ENCODE peak calls at places on chromosome 17, in nine cellular contexts. M, V, G, Q, Z, P, I, D and H are unnamed samples.

GRCh38 chr17:17567631-17568030 is 23.9 kb downstream of the PEMT start:
- DNase-seq in M (peak), V (no peak), G (no peak), Q (no peak), Z (no peak), P (no peak), I (no peak), D (no peak), H (no peak)

GRCh38 chr17:6476834-6477210 is 32.6 kb downstream of the PIMREG start:
- DNase-seq in M (no peak), V (no peak), G (no peak), Q (no peak), Z (peak), P (no peak), I (no peak), D (no peak), H (peak)

GRCh38 chr17:82231562-82232321 is 2.9 kb downstream of the SLC16A3 start:
- DNase-seq in M (no peak), V (peak), G (peak), Q (no peak), Z (peak), P (peak), I (peak), D (peak), H (peak)

GRCh38 chr17:40019140-40019991 is 4.1 kb downstream of the CSF3 start:
- DNase-seq in M (peak), V (no peak), G (peak), Q (no peak), Z (no peak), P (no peak), I (peak), D (peak), H (no peak)

GRCh38 chr17:32489320-32490100 is 2.7 kb downstream of the CDK5R1 start:
- DNase-seq in M (no peak), V (no peak), G (no peak), Q (no peak), Z (no peak), P (no peak), I (no peak), D (no peak), H (no peak)

GRCh38 chr17:82134101-82134500 is 36.1 kb upstream of the FASN start:
- DNase-seq in M (peak), V (no peak), G (no peak), Q (no peak), Z (no peak), P (no peak), I (no peak), D (no peak), H (no peak)

GRCh38 chr17:7263071-7263800 is 958 bp upstream of the CLDN7 start:
- DNase-seq in M (peak), V (no peak), G (peak), Q (peak), Z (peak), P (no peak), I (peak), D (no peak), H (no peak)

GRCh38 chr17:57485566-57485865 is 229.2 kb downstream of the MSI2 start:
- DNase-seq in M (no peak), V (no peak), G (no peak), Q (no peak), Z (no peak), P (no peak), I (no peak), D (no peak), H (no peak)

GRCh38 chr17:49775546-49776260 is 11.8 kb upstream of the FAM117A start:
- DNase-seq in M (no peak), V (no peak), G (no peak), Q (no peak), Z (no peak), P (peak), I (no peak), D (peak), H (no peak)

GRCh38 chr17:7215136-7215638 is 4.4 kb downstream of the DLG4 start:
- DNase-seq in M (no peak), V (no peak), G (no peak), Q (no peak), Z (no peak), P (peak), I (no peak), D (no peak), H (no peak)

GRCh38 chr17:14308636-14308964 is 7.7 kb downstream of the HS3ST3B1 start:
- DNase-seq in M (no peak), V (no peak), G (no peak), Q (no peak), Z (no peak), P (no peak), I (no peak), D (no peak), H (no peak)

GRCh38 chr17:10651927-10652326 is 5.2 kb downstream of the MYH3 start:
- DNase-seq in M (no peak), V (no peak), G (no peak), Q (no peak), Z (no peak), P (no peak), I (no peak), D (no peak), H (no peak)

GRCh38 chr17:34668206-34668605 is 88.8 kb downstream of the TMEM132E start:
- DNase-seq in M (no peak), V (no peak), G (no peak), Q (no peak), Z (no peak), P (no peak), I (no peak), D (no peak), H (no peak)

GRCh38 chr17:67477687-67478086 is 100.6 kb downstream of the PITPNC1 start:
- DNase-seq in M (no peak), V (no peak), G (no peak), Q (peak), Z (no peak), P (no peak), I (no peak), D (no peak), H (no peak)

GRCh38 chr17:60896996-60897395 is 219.3 kb downstream of the BCAS3 start:
- DNase-seq in M (no peak), V (no peak), G (no peak), Q (no peak), Z (no peak), P (no peak), I (no peak), D (no peak), H (no peak)

GRCh38 chr17:81910840-81911276 is 341 bp downstream of the PCYT2 start:
- DNase-seq in M (no peak), V (no peak), G (no peak), Q (no peak), Z (no peak), P (no peak), I (no peak), D (no peak), H (no peak)

GRCh38 chr17:77737442-77738265 is 220.8 kb upstream of the TNRC6C start:
- DNase-seq in M (no peak), V (no peak), G (peak), Q (no peak), Z (no peak), P (no peak), I (peak), D (no peak), H (no peak)

GRCh38 chr17:15651583-15652110 is 32.1 kb upstream of the FBXW10B start:
- DNase-seq in M (peak), V (peak), G (peak), Q (peak), Z (peak), P (peak), I (no peak), D (peak), H (peak)

GRCh38 chr17:34135841-34136240 is 119.2 kb upstream of the CCL2 start:
- DNase-seq in M (no peak), V (no peak), G (no peak), Q (no peak), Z (no peak), P (no peak), I (no peak), D (no peak), H (no peak)

GRCh38 chr17:57553991-57554825 is 190.9 kb downstream of the CCDC182 start:
- DNase-seq in M (peak), V (no peak), G (peak), Q (no peak), Z (peak), P (no peak), I (no peak), D (no peak), H (no peak)

GRCh38 chr17:44820631-44821196 is 9.4 kb downstream of the GJC1 start:
- DNase-seq in M (no peak), V (peak), G (no peak), Q (peak), Z (no peak), P (peak), I (no peak), D (peak), H (peak)

GRCh38 chr17:82489117-82489516 is 30.4 kb upstream of the FOXK2 start:
- DNase-seq in M (no peak), V (no peak), G (no peak), Q (no peak), Z (no peak), P (no peak), I (no peak), D (no peak), H (no peak)

GRCh38 chr17:77555741-77556291 is 402.7 kb upstream of the TNRC6C start:
- DNase-seq in M (peak), V (no peak), G (no peak), Q (no peak), Z (no peak), P (no peak), I (no peak), D (no peak), H (no peak)

GRCh38 chr17:69733171-69734014 is 318.9 kb downstream of the MAP2K6 start:
- DNase-seq in M (no peak), V (peak), G (no peak), Q (no peak), Z (no peak), P (no peak), I (no peak), D (peak), H (no peak)

GRCh38 chr17:66585472-66585871 is 249.4 kb upstream of the CACNG5 start:
- DNase-seq in M (no peak), V (no peak), G (no peak), Q (no peak), Z (no peak), P (no peak), I (no peak), D (no peak), H (no peak)

GRCh38 chr17:27974531-27975145 is 67.8 kb upstream of the NLK start:
- DNase-seq in M (no peak), V (no peak), G (no peak), Q (no peak), Z (no peak), P (no peak), I (no peak), D (no peak), H (no peak)

GRCh38 chr17:50634915-50635719 is 436 bp downstream of the ABCC3 start:
- DNase-seq in M (peak), V (no peak), G (peak), Q (no peak), Z (no peak), P (no peak), I (no peak), D (no peak), H (no peak)

GRCh38 chr17:44152875-44153274 is 11.1 kb downstream of the HROB start:
- DNase-seq in M (no peak), V (no peak), G (no peak), Q (no peak), Z (no peak), P (no peak), I (no peak), D (no peak), H (no peak)

GRCh38 chr17:4872786-4873185 is 26.6 kb upstream of the C17orf107 start:
- DNase-seq in M (peak), V (no peak), G (no peak), Q (no peak), Z (no peak), P (no peak), I (no peak), D (peak), H (no peak)

GRCh38 chr17:80116276-80116922 is 15.0 kb downstream of the GAA start:
- DNase-seq in M (no peak), V (no peak), G (no peak), Q (no peak), Z (no peak), P (no peak), I (no peak), D (no peak), H (no peak)

GRCh38 chr17:8707591-8708453 is 36.8 kb downstream of the CCDC42 start:
- DNase-seq in M (peak), V (no peak), G (no peak), Q (no peak), Z (no peak), P (peak), I (no peak), D (no peak), H (no peak)

GRCh38 chr17:50115744-50116143 is 14.2 kb downstream of the SAMD14 start:
- DNase-seq in M (no peak), V (no peak), G (no peak), Q (no peak), Z (no peak), P (no peak), I (no peak), D (no peak), H (no peak)

GRCh38 chr17:31907342-31907975 is 6.0 kb upstream of the UTP6 start:
- DNase-seq in M (no peak), V (no peak), G (no peak), Q (no peak), Z (peak), P (no peak), I (no peak), D (peak), H (no peak)

GRCh38 chr17:18039535-18040286 is 503 bp downstream of the GID4 start:
- DNase-seq in M (peak), V (peak), G (peak), Q (no peak), Z (peak), P (no peak), I (peak), D (peak), H (peak)

GRCh38 chr17:72142614-72143013 is 21.8 kb downstream of the SOX9 start:
- DNase-seq in M (no peak), V (no peak), G (no peak), Q (no peak), Z (no peak), P (no peak), I (no peak), D (no peak), H (no peak)

GRCh38 chr17:44086364-44087311 is 16.1 kb downstream of the G6PC3 start:
- DNase-seq in M (peak), V (peak), G (no peak), Q (peak), Z (peak), P (peak), I (no peak), D (peak), H (peak)

GRCh38 chr17:79943354-79944241 is 92.1 kb downstream of the TBC1D16 start:
- DNase-seq in M (no peak), V (no peak), G (peak), Q (no peak), Z (peak), P (no peak), I (no peak), D (no peak), H (no peak)

GRCh38 chr17:48748728-48749566 is 20.4 kb upstream of the HOXB13 start:
- DNase-seq in M (no peak), V (no peak), G (no peak), Q (no peak), Z (no peak), P (no peak), I (no peak), D (no peak), H (no peak)

GRCh38 chr17:43936434-43936833 is 5.8 kb downstream of the PPY start:
- DNase-seq in M (no peak), V (no peak), G (no peak), Q (no peak), Z (no peak), P (no peak), I (no peak), D (no peak), H (no peak)

GRCh38 chr17:21395764-21396163 is 19.6 kb downstream of the KCNJ12 start:
- DNase-seq in M (no peak), V (no peak), G (no peak), Q (no peak), Z (no peak), P (no peak), I (no peak), D (no peak), H (no peak)
- TF ChIP-seq MAX in M (no peak), V (no peak), G (no peak), Q (no peak), Z (no peak), P (no peak), I (no peak), D (no peak), H (no peak)

DNA sequence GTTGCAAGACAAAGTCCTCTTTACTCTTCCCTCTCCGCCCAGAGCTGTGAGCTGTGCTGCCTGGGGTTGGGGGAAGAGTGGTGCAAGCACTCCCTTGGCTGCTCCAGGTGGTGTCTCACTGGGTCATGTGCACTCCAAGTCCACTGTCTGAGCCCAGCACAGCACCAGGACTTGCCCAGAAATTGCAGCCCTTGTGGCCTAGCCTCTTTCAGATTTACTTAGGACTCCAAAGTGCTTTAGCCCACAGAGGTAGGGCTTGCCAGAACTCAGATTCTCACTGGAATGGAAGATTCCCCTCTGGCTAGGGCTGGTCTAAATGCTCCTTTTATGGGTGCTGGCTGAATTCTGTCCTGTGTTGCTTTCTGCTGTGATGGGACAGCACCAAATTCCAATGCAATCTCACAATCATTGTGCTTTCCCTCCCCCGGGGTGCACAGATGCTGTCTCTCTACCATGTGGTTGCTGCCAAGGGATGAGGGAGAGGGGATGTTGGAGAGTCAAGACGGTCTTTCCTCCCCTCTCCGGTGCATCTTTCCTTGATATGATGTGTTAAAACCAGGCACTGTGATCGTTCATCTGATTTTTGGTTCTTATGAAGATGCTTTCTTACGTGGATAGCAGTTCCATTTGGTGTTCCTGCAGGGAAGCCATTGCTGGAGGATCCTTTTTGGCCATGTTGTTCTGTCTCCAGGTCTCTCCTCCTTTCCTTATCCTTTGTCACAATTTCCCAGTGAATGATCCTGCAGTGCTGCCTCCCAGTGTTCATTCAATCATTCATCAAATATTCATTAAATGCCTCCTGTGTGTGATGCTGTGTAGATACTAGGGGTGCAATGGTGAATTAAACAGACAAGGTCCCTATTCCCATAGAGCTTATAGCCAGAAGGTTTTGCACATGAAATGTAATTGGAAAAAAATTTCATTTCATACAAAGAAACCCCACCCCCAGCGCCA is 216.3 kb downstream of the SPECC1 start:
- DNase-seq in M (peak), V (no peak), G (no peak), Q (no peak), Z (no peak), P (no peak), I (peak), D (no peak), H (no peak)
- TF ChIP-seq CTCF in M (no peak), V (peak), G (no peak), Q (peak), Z (peak), P (no peak), I (peak), D (no peak), H (no peak)

GRCh38 chr17:75509528-75510258 is 5.6 kb downstream of the CASKIN2 start:
- DNase-seq in M (no peak), V (no peak), G (no peak), Q (no peak), Z (no peak), P (no peak), I (no peak), D (peak), H (no peak)
- TF ChIP-seq MAX in M (no peak), V (no peak), G (no peak), Q (no peak), Z (no peak), P (peak), I (no peak), D (no peak), H (no peak)

GRCh38 chr17:73196500-73196899 is 3.6 kb downstream of the COG1 start:
- DNase-seq in M (no peak), V (peak), G (peak), Q (no peak), Z (peak), P (no peak), I (peak), D (peak), H (no peak)
- TF ChIP-seq CTCF in M (no peak), V (peak), G (no peak), Q (peak), Z (peak), P (no peak), I (peak), D (peak), H (no peak)

DNA sequence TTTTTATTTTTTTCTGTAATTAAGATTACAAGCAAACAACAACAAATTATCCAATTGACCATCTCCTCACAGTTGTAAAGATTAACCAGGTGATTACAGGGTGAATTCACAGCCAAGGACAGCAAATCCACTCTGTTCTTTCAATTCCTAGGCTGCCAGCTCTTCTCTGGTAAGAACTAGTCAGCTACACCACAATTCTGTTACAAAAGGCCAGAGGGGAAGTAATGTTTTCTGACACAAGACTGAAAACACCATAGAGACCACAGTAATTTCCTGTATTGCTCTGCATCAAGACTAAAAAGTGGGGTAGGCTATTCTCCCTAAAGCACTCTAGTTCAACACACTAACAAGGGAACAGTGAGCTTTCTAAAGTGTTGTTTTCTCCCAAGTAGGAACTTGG is 10.6 kb downstream of the CA10 start:
- DNase-seq in M (no peak), V (no peak), G (no peak), Q (no peak), Z (no peak), P (no peak), I (no peak), D (no peak), H (peak)
- TF ChIP-seq MAX in M (no peak), V (no peak), G (no peak), Q (no peak), Z (no peak), P (no peak), I (no peak), D (no peak), H (no peak)

GRCh38 chr17:62597920-62598319 is 29.6 kb upstream of the MRC2 start:
- DNase-seq in M (no peak), V (no peak), G (no peak), Q (no peak), Z (no peak), P (no peak), I (no peak), D (no peak), H (no peak)

GRCh38 chr17:62599964-62600657 is 27.4 kb upstream of the MRC2 start:
- DNase-seq in M (no peak), V (no peak), G (no peak), Q (no peak), Z (no peak), P (no peak), I (no peak), D (no peak), H (no peak)

GRCh38 chr17:62600805-62601204 is 26.7 kb upstream of the MRC2 start:
- DNase-seq in M (no peak), V (no peak), G (no peak), Q (no peak), Z (no peak), P (no peak), I (no peak), D (no peak), H (no peak)

GRCh38 chr17:62605588-62605987 is 21.9 kb upstream of the MRC2 start:
- DNase-seq in M (no peak), V (no peak), G (no peak), Q (no peak), Z (no peak), P (no peak), I (no peak), D (no peak), H (no peak)

GRCh38 chr17:62601438-62601837 is 26.0 kb upstream of the MRC2 start:
- DNase-seq in M (no peak), V (no peak), G (no peak), Q (no peak), Z (no peak), P (no peak), I (no peak), D (no peak), H (peak)
- TF ChIP-seq CTCF in M (no peak), V (no peak), G (no peak), Q (no peak), Z (no peak), P (no peak), I (no peak), D (no peak), H (no peak)